ENCODE peak calls at places on chromosome 22, in four cellular contexts. P, C, F and Z are unnamed samples.

GRCh38 chr22:49535527-49536125 is 292.0 kb downstream of the BRD1 start:
- DNase-seq in C (no peak), F (no peak), P (no peak), Z (no peak)

GRCh38 chr22:22968366-22968765 is 80.8 kb downstream of the IGLL5 start:
- DNase-seq in P (no peak), C (no peak), F (no peak), Z (no peak)

GRCh38 chr22:40654522-40655167 is 18.1 kb upstream of the MRTFA start:
- DNase-seq in F (peak), C (peak), P (peak), Z (peak)

GRCh38 chr22:31097941-31098632 is 9.3 kb downstream of the SELENOM start:
- DNase-seq in P (no peak), F (no peak), C (no peak), Z (no peak)

GRCh38 chr22:27835446-27835845 is 33.9 kb upstream of the MN1 start:
- DNase-seq in P (no peak), C (no peak), F (no peak), Z (no peak)

GRCh38 chr22:36369922-36370781 is 17.6 kb downstream of the MYH9 start:
- DNase-seq in F (no peak), C (peak), P (peak), Z (no peak)

GRCh38 chr22:40651057-40651456 is 14.5 kb upstream of the MRTFA start:
- DNase-seq in P (no peak), C (no peak), F (no peak), Z (no peak)

GRCh38 chr22:36009085-36009484 is 19.5 kb downstream of the RBFOX2 start:
- DNase-seq in F (no peak), C (no peak), P (no peak), Z (no peak)

GRCh38 chr22:33565580-33565995 is 354.7 kb downstream of the LARGE1 start:
- DNase-seq in F (no peak), C (no peak), P (no peak), Z (no peak)

GRCh38 chr22:49450521-49450920 is 377.2 kb downstream of the BRD1 start:
- DNase-seq in C (no peak), P (peak), F (no peak), Z (no peak)

GRCh38 chr22:30132290-30132996 is 52.2 kb downstream of the HORMAD2 start:
- DNase-seq in F (no peak), C (no peak), P (no peak), Z (no peak)

GRCh38 chr22:43000441-43001175 is 14.3 kb downstream of the PACSIN2 start:
- DNase-seq in C (no peak), P (peak), F (no peak), Z (no peak)

GRCh38 chr22:25497269-25497668 is 67.2 kb upstream of the GRK3 start:
- DNase-seq in P (no peak), F (no peak), C (no peak), Z (no peak)

GRCh38 chr22:48739348-48740085 is 1088.2 kb downstream of the BRD1 start:
- DNase-seq in P (no peak), F (no peak), C (no peak), Z (no peak)

GRCh38 chr22:30252411-30253204 is 6.0 kb upstream of the LIF start:
- DNase-seq in P (no peak), C (peak), F (no peak), Z (no peak)

GRCh38 chr22:41917906-41918791 is 3.3 kb upstream of the SHISA8 start:
- DNase-seq in C (peak), F (no peak), P (peak), Z (no peak)
- TF ChIP-seq EP300 in C (no peak), F (no peak), P (no peak), Z (no peak)

DNA sequence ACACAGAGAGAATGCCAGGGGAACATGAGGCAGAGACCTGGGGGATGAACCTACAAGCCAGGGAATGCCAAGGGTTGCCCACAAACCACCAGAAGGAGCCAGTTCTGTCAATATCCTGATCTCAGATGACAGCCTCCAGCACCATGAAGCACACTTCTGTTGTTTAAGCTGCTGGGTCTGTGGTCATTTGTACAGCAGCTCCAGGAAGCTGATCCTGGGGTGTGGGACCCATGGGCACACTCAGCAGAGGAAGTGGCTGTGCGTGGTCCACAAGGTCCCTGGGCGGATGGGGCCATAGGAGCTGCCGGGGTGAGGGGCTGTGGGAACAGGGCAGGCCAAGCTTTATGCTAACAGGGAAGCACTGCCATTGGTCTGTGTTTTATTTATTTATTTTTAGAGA is 12.1 kb downstream of the PPM1F start:
- DNase-seq in F (no peak), P (no peak), C (no peak), Z (no peak)
- H3K27ac ChIP-seq in F (no peak), P (no peak), C (peak), Z (peak)

DNA sequence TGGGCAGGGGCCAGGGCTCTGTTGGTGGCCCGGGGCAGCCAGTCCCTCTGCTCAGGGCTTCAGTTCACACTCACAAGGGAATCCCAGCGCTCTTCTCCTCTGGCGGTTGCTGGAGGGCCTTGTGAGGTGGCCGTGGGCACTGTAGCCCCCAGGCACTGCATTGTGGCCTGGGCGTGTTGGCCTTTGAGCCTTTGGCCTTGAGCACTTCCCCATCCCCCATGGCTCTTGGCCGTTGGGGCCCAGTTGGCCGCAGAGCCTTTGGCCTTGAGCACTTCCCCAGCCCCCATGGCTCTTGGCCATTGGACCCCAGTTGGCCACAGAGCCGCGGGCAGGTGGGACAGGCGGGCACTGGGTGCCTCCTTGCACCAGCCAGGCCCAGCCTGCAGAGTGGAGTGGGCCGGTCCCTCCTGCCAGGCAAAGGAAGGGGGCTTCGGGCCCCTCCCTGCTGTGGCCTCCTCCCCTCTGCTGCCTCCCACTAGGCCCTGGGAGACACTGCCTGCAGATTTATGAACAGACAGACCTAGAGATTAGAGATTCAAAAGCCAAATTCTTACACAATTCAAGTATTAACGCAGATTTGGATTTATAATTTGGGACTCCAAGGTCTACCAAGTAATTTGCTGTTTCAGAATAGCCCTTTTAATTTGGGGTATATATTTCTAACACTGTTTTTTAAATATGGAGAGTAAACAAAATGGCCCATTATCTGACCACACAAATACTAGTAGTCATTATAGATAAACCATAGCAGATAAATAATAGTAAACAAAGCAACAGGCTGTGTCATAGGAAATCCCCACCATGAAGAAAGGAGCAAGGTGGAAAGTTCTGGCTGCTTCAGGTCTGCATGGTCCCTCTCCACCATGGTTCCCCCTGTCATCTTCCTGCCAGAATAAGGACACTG is 18.2 kb upstream of the TXNRD2 start:
- DNase-seq in F (no peak), C (no peak), P (no peak), Z (no peak)
- TF ChIP-seq POLR2A in F (no peak), C (no peak), P (peak), Z (no peak)

GRCh38 chr22:37742374-37743092 is 45.7 kb downstream of the TRIOBP start:
- DNase-seq in P (peak), C (peak), F (no peak), Z (no peak)

GRCh38 chr22:37739611-37740049 is 42.8 kb downstream of the TRIOBP start:
- DNase-seq in P (no peak), C (no peak), F (no peak), Z (peak)

GRCh38 chr22:37740455-37741311 is 43.8 kb downstream of the TRIOBP start:
- DNase-seq in P (no peak), F (no peak), C (no peak), Z (no peak)

GRCh38 chr22:37739000-37739399 is 42.2 kb downstream of the TRIOBP start:
- DNase-seq in P (no peak), C (no peak), F (no peak), Z (peak)

DNA sequence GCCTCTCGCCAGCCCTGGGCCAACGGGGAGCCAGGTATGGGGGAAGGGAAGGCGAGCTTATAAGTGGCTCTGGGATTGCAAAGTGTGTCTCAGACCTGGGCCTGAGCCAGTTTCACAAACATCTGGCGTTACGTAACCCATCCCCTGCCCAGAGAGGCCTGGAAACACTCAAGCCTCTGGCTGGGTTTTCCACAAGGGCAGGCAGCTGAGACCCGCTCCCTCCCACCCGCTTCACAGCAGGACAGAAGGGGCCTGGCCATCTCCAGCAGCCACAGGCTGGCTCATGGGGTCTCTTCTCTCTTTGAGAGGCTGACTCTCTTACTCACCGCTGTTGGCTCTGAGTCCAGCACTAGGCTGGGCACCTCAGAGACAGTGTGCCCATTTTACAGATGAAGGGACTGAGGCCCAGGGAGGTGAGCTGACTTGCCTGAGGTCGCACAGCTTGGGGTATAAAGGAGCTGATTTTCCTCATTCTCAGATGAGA is 44.5 kb downstream of the TRIOBP start:
- DNase-seq in P (no peak), C (peak), F (peak), Z (peak)
- TF ChIP-seq EP300 in P (no peak), C (peak), F (no peak), Z (no peak)

GRCh38 chr22:28977481-28977971 is 84.1 kb downstream of the C22orf31 start:
- DNase-seq in P (no peak), F (no peak), C (peak), Z (no peak)

GRCh38 chr22:28978863-28979799 is 82.5 kb downstream of the C22orf31 start:
- DNase-seq in C (no peak), F (no peak), P (no peak), Z (no peak)

GRCh38 chr22:28976588-28976987 is 85.0 kb downstream of the C22orf31 start:
- DNase-seq in F (no peak), C (no peak), P (no peak), Z (no peak)

GRCh38 chr22:28978158-28978557 is 83.5 kb downstream of the C22orf31 start:
- DNase-seq in F (peak), C (no peak), P (peak), Z (no peak)

GRCh38 chr22:28977050-28977449 is 84.6 kb downstream of the C22orf31 start:
- DNase-seq in F (no peak), C (no peak), P (no peak), Z (no peak)
- H3K27ac ChIP-seq in F (peak), C (peak), P (no peak), Z (peak)

GRCh38 chr22:32477608-32478007 is 3.0 kb downstream of the FBXO7 start:
- DNase-seq in C (no peak), F (no peak), P (no peak), Z (no peak)
- TF ChIP-seq POLR2A in C (no peak), F (no peak), P (no peak), Z (no peak)

GRCh38 chr22:46754110-46754799 is 8.2 kb upstream of the TBC1D22A start:
- DNase-seq in F (peak), P (peak), C (peak), Z (peak)
- TF ChIP-seq EP300 in F (no peak), P (peak), C (peak), Z (no peak)